ENCODE peak calls at places on chromosomes 4 and X, in eight cellular contexts. N is HTR-8/SVneo; X is GM12865; G is NCI-H187 treated with DMSO at 0.1 percent for 48 hours; C is WERI-Rb-1; O is omental fat pad; L is stimulated activated naive CD8-positive, alpha-beta T cell treated with anti-CD3 and anti-CD28 coated beads, Interleukin-15, Interleukin-2, amounts not matched to agents 100 U/mL and 50 U/mL, for 24 hours; J is nephron progenitor cell. Z is an unnamed sample.
A peak's percentile ranks its signal among the peaks of the same experiment; 100 is the strongest.

GRCh38 chr4:14446311-14446710 is 556.0 kb upstream of the CPEB2 start:
- DNase-seq in N (no peak), C (no peak), O (no peak), G (no peak), X (no peak), L (no peak), J (no peak), Z (no peak)

GRCh38 chrX:149198980-149199732 is 305.9 kb downstream of the IDS start:
- DNase-seq in G (no peak), N (no peak), O (no peak), L (peak; percentile 41), X (peak; percentile 85), C (no peak), J (no peak), Z (no peak)

GRCh38 chr4:75490155-75490554 is 24.0 kb downstream of the RCHY1 start:
- DNase-seq in G (no peak), O (no peak), C (no peak), L (no peak), X (no peak), J (no peak), N (no peak), Z (peak; percentile 8)

GRCh38 chr4:78410651-78411050 is 140.9 kb upstream of the ANXA3 start:
- DNase-seq in J (no peak), O (no peak), G (no peak), L (no peak), N (no peak), C (no peak), X (no peak), Z (no peak)

GRCh38 chr4:74320559-74321118 is 12.4 kb downstream of the EPGN start:
- DNase-seq in G (peak; percentile 27), L (peak; percentile 9), J (no peak), O (no peak), C (peak; percentile 23), X (peak; percentile 60), N (peak; percentile 19), Z (peak; percentile 78)

GRCh38 chr4:145183023-145183422 is 2.6 kb upstream of the OTUD4 start:
- DNase-seq in N (no peak), L (no peak), J (no peak), G (no peak), C (no peak), X (no peak), O (no peak), Z (no peak)

GRCh38 chr4:56511098-56511497 is 5.5 kb downstream of the ARL9 start:
- DNase-seq in N (no peak), C (no peak), X (no peak), O (no peak), J (no peak), L (no peak), G (no peak), Z (no peak)

GRCh38 chr4:171812377-171813194 is 618 bp upstream of the GALNTL6 start:
- DNase-seq in J (no peak), C (peak; percentile 70), N (peak; percentile 17), G (no peak), X (peak; percentile 11), O (no peak), L (no peak), Z (no peak)

GRCh38 chr4:181503800-181504364 is 739.3 kb upstream of the TENM3 start:
- DNase-seq in N (no peak), X (no peak), J (peak; percentile 8), O (no peak), L (no peak), G (no peak), C (peak; percentile 29), Z (no peak)

GRCh38 chrX:151729056-151729725 is 5.4 kb upstream of the CNGA2 start:
- DNase-seq in X (no peak), L (no peak), O (no peak), C (no peak), J (no peak), G (no peak), N (no peak), Z (no peak)

GRCh38 chr4:128521634-128522253 is 234.1 kb upstream of the PGRMC2 start:
- DNase-seq in G (no peak), X (no peak), L (no peak), C (no peak), O (no peak), J (no peak), N (peak; percentile 53), Z (no peak)

GRCh38 chr4:113756005-113756410 is 5.5 kb downstream of the CAMK2D start:
- DNase-seq in X (peak; percentile 49), C (no peak), G (no peak), N (no peak), J (no peak), L (no peak), O (no peak), Z (no peak)